ENCODE peak calls at places on chromosomes 2 and 18, in four cellular contexts. P is lung, X is T-helper 2 cell, H is amniotic stem cell. S is an unnamed sample.

GRCh38 chr2:99926986-99927385 is 215.4 kb downstream of the AFF3 start:
- DNase-seq in P (no peak), X (no peak), H (no peak), S (no peak)

GRCh38 chr18:61973273-61974115 is 80.7 kb upstream of the RNF152 start:
- DNase-seq in P (no peak), H (no peak), X (no peak), S (no peak)

GRCh38 chr2:9558948-9559381 is 3.3 kb upstream of the ADAM17 start:
- DNase-seq in P (peak), X (no peak), H (peak), S (peak)

GRCh38 chr18:11951390-11951851 is 29.9 kb upstream of the IMPA2 start:
- DNase-seq in H (no peak), X (no peak), P (no peak), S (no peak)

GRCh38 chr2:64568836-64569235 is 44.7 kb downstream of the AFTPH start:
- DNase-seq in H (no peak), P (no peak), X (no peak), S (no peak)

GRCh38 chr2:66000888-66001287 is 434.0 kb upstream of the MEIS1 start:
- DNase-seq in H (no peak), X (no peak), P (no peak), S (no peak)

GRCh38 chr2:14306268-14306950 is 326.1 kb upstream of the LRATD1 start:
- DNase-seq in H (no peak), X (no peak), P (no peak), S (no peak)

GRCh38 chr2:949894-950626 is 589 bp upstream of the SNTG2 start:
- DNase-seq in P (no peak), H (no peak), X (no peak), S (no peak)

GRCh38 chr2:127784965-127785518 is 25.9 kb downstream of the WDR33 start:
- DNase-seq in H (no peak), X (no peak), P (no peak), S (no peak)

GRCh38 chr2:9832586-9832985 is 10.7 kb upstream of the TAF1B start:
- DNase-seq in H (no peak), X (no peak), P (no peak), S (no peak)

GRCh38 chr2:196076778-196077568 is 8.3 kb upstream of the DNAH7 start:
- DNase-seq in X (no peak), P (no peak), H (no peak), S (no peak)

GRCh38 chr18:6059551-6059950 is 164.2 kb upstream of the TMEM200C start:
- DNase-seq in X (no peak), H (no peak), P (no peak), S (no peak)

GRCh38 chr2:238376884-238377391 is 49.8 kb upstream of the ASB1 start:
- DNase-seq in H (no peak), P (no peak), X (no peak), S (no peak)

GRCh38 chr2:35415282-35415681 is 940.3 kb upstream of the CRIM1 start:
- DNase-seq in H (no peak), P (no peak), X (no peak), S (no peak)

GRCh38 chr2:33068261-33068660 is 121.5 kb downstream of the LTBP1 start:
- DNase-seq in X (no peak), H (no peak), P (no peak), S (no peak)

GRCh38 chr2:121754851-121755236 is 607 bp upstream of the TSN start:
- DNase-seq in X (no peak), P (no peak), H (no peak), S (no peak)

GRCh38 chr18:59742325-59743111 is 45.3 kb upstream of the CCBE1 start:
- DNase-seq in P (peak), H (no peak), X (no peak), S (no peak)

GRCh38 chr2:62586981-62587380 is 81.0 kb upstream of the TMEM17 start:
- DNase-seq in H (no peak), X (no peak), P (no peak), S (no peak)

GRCh38 chr18:26386421-26386820 is 160.2 kb downstream of the TAF4B start:
- DNase-seq in H (no peak), P (no peak), X (no peak), S (no peak)

GRCh38 chr2:239298126-239298804 is 102.6 kb downstream of the HDAC4 start:
- DNase-seq in X (peak), H (no peak), P (no peak), S (no peak)

GRCh38 chr2:202375006-202375610 is 1.0 kb upstream of the BMPR2 start:
- DNase-seq in P (peak), X (peak), H (peak), S (no peak)

GRCh38 chr18:50065527-50065926 is 129.4 kb downstream of the MYO5B start:
- DNase-seq in H (no peak), X (no peak), P (no peak), S (no peak)

GRCh38 chr2:68416081-68416675 is 50.9 kb downstream of the FBXO48 start:
- DNase-seq in H (no peak), P (no peak), X (no peak), S (no peak)

GRCh38 chr2:3631161-3631850 is 26.7 kb upstream of the ALLC start:
- DNase-seq in X (no peak), P (no peak), H (no peak), S (no peak)

GRCh38 chr2:184735611-184736010 is 137.3 kb downstream of the ZNF804A start:
- DNase-seq in H (no peak), P (no peak), X (no peak), S (no peak)

GRCh38 chr2:88254437-88255081 is 84.4 kb downstream of the THNSL2 start:
- DNase-seq in H (no peak), X (no peak), P (no peak), S (no peak)

GRCh38 chr18:33010149-33010548 is 237.3 kb upstream of the KLHL14 start:
- DNase-seq in X (no peak), P (no peak), H (peak), S (peak)

GRCh38 chr2:239142806-239143205 is 258.0 kb downstream of the HDAC4 start:
- DNase-seq in H (no peak), P (no peak), X (no peak), S (no peak)

GRCh38 chr2:224938670-224939309 is 103.5 kb downstream of the DOCK10 start:
- DNase-seq in P (no peak), X (no peak), H (no peak), S (no peak)

GRCh38 chr2:219570194-219570923 is 980 bp downstream of the OBSL1 start:
- DNase-seq in H (no peak), P (no peak), X (no peak), S (no peak)

GRCh38 chr18:21433436-21433835 is 167.1 kb downstream of the ESCO1 start:
- DNase-seq in P (no peak), H (no peak), X (no peak), S (no peak)

GRCh38 chr2:157747695-157748370 is 119.2 kb upstream of the ACVR1C start:
- DNase-seq in H (peak), P (no peak), X (no peak), S (no peak)

GRCh38 chr2:45353879-45354278 is 257.2 kb downstream of the SRBD1 start:
- DNase-seq in P (no peak), X (no peak), H (peak), S (no peak)

GRCh38 chr2:83221258-83221657 is 1237.8 kb downstream of the SUCLG1 start:
- DNase-seq in P (no peak), H (no peak), X (no peak), S (no peak)

GRCh38 chr2:224221455-224221913 is 180.4 kb downstream of the FAM124B start:
- DNase-seq in P (no peak), X (no peak), H (peak), S (peak)

GRCh38 chr2:17995594-17995993 is 117.1 kb downstream of the KCNS3 start:
- DNase-seq in P (no peak), X (no peak), H (no peak), S (no peak)

GRCh38 chr2:22890142-22890541 is 494.8 kb upstream of the KLHL29 start:
- DNase-seq in P (no peak), X (no peak), H (no peak), S (no peak)